ENCODE peak calls at places on chromosomes 11 and 22, in seven cellular contexts. S, C, N, F, E, Y and P are unnamed samples.

GRCh38 chr11:101429708-101430107 is 154.1 kb downstream of the TRPC6 start:
- DNase-seq in S (no peak), C (no peak), N (no peak), F (no peak), E (no peak), Y (no peak), P (no peak)

GRCh38 chr11:56841210-56841810 is 92.8 kb upstream of the OR9G4 start:
- DNase-seq in S (peak; percentile 55), C (no peak), N (peak; percentile 64), F (peak; percentile 67), E (no peak), Y (peak; percentile 20), P (no peak)

GRCh38 chr11:62933285-62933684 is 12.1 kb upstream of the CHRM1 start:
- DNase-seq in S (no peak), C (no peak), N (no peak), F (no peak), E (no peak), Y (no peak), P (no peak)

GRCh38 chr22:35977136-35977535 is 51.5 kb downstream of the RBFOX2 start:
- DNase-seq in S (no peak), C (no peak), N (no peak), F (no peak), E (no peak), Y (no peak), P (no peak)

GRCh38 chr11:115682101-115682500 is 177.9 kb upstream of the CADM1 start:
- DNase-seq in S (no peak), C (no peak), N (no peak), F (no peak), E (no peak), Y (no peak), P (no peak)

GRCh38 chr11:109015283-109015682 is 350.4 kb downstream of the DDX10 start:
- DNase-seq in S (peak; percentile 56), C (no peak), N (no peak), F (no peak), E (no peak), Y (no peak), P (no peak)

GRCh38 chr11:122213111-122213510 is 97.1 kb upstream of the BLID start:
- DNase-seq in S (no peak), C (peak; percentile 42), N (no peak), F (no peak), E (no peak), Y (no peak), P (no peak)

GRCh38 chr11:117505285-117505970 is 177.8 kb downstream of the CEP164 start:
- DNase-seq in S (no peak), C (no peak), N (no peak), F (no peak), E (no peak), Y (no peak), P (no peak)

GRCh38 chr11:288328-289144 is at the start of gene PGGHG:
- DNase-seq in S (peak; percentile 62), C (peak; percentile 90), N (peak; percentile 83), F (peak; percentile 61), E (peak; percentile 57), Y (peak; percentile 51), P (peak; percentile 90)

GRCh38 chr11:94793822-94794221 is 25.7 kb downstream of the AMOTL1 start:
- DNase-seq in S (no peak), C (no peak), N (no peak), F (no peak), E (no peak), Y (no peak), P (no peak)

GRCh38 chr11:115145316-115145715 is 358.9 kb downstream of the CADM1 start:
- DNase-seq in S (no peak), C (no peak), N (no peak), F (no peak), E (no peak), Y (no peak), P (no peak)

GRCh38 chr22:32533265-32534068 is 58.9 kb downstream of the FBXO7 start:
- DNase-seq in S (no peak), C (no peak), N (peak; percentile 80), F (no peak), E (no peak), Y (no peak), P (no peak)

GRCh38 chr22:49052023-49052538 is 775.6 kb downstream of the BRD1 start:
- DNase-seq in S (no peak), C (no peak), N (no peak), F (peak; percentile 37), E (no peak), Y (no peak), P (no peak)

GRCh38 chr11:101010899-101011298 is 118.7 kb downstream of the PGR start:
- DNase-seq in S (no peak), C (no peak), N (peak; percentile 77), F (peak; percentile 38), E (no peak), Y (no peak), P (no peak)

GRCh38 chr11:95641506-95641905 is 148.1 kb downstream of the FAM76B start:
- DNase-seq in S (no peak), C (no peak), N (no peak), F (no peak), E (no peak), Y (peak; percentile 37), P (peak; percentile 55)

GRCh38 chr11:69291459-69292110 is 2.4 kb upstream of the MYEOV start:
- DNase-seq in S (no peak), C (no peak), N (no peak), F (no peak), E (no peak), Y (no peak), P (no peak)

GRCh38 chr22:44497904-44498242 is at the start of gene RTL6:
- DNase-seq in S (no peak), C (no peak), N (no peak), F (no peak), E (no peak), Y (no peak), P (no peak)

GRCh38 chr22:37237371-37238268 is 6.4 kb downstream of the RAC2 start:
- DNase-seq in S (no peak), C (no peak), N (no peak), F (peak; percentile 25), E (no peak), Y (no peak), P (peak; percentile 31)

GRCh38 chr22:48979482-48979881 is 848.2 kb downstream of the BRD1 start:
- DNase-seq in S (no peak), C (no peak), N (no peak), F (no peak), E (no peak), Y (no peak), P (no peak)

GRCh38 chr11:118295834-118296454 is 8.6 kb upstream of the CD3E start:
- DNase-seq in S (peak; percentile 68), C (no peak), N (peak; percentile 24), F (peak; percentile 82), E (no peak), Y (no peak), P (no peak)

GRCh38 chr11:7281083-7281482 is 29.4 kb downstream of the SYT9 start:
- DNase-seq in S (peak; percentile 72), C (no peak), N (peak; percentile 80), F (peak; percentile 91), E (no peak), Y (no peak), P (no peak)

GRCh38 chr11:120964857-120965256 is 59.0 kb upstream of the TBCEL start:
- DNase-seq in S (no peak), C (no peak), N (no peak), F (peak; percentile 17), E (no peak), Y (no peak), P (no peak)